ENCODE peak calls at places on chromosomes 5 and 9, in seven cellular contexts. One of them, this sample, is unnamed.

GRCh38 chr9:113933188-113933587 is 57.1 kb downstream of the ZNF618 start:
- DNase-seq in GM12878: no peak
- DNase-seq in K562: no peak
- DNase-seq in SK-N-SH: no peak
- DNase-seq in HCT116: no peak
- DNase-seq in H1: no peak
- DNase-seq in HepG2: no peak
- DNase-seq in this sample: no peak

GRCh38 chr9:136160321-136160938 is 41.8 kb upstream of the TMEM250 start:
- DNase-seq in GM12878: no peak
- DNase-seq in K562: peak; percentile 38
- DNase-seq in SK-N-SH: no peak
- DNase-seq in HCT116: no peak
- DNase-seq in H1: no peak
- DNase-seq in HepG2: no peak
- DNase-seq in this sample: no peak

GRCh38 chr5:17463653-17464052 is 34.4 kb upstream of the TAF11L2 start:
- DNase-seq in GM12878: no peak
- DNase-seq in K562: no peak
- DNase-seq in SK-N-SH: no peak
- DNase-seq in HCT116: no peak
- DNase-seq in H1: no peak
- DNase-seq in HepG2: no peak
- DNase-seq in this sample: no peak

GRCh38 chr5:153885166-153885565 is 153.5 kb downstream of the FAM114A2 start:
- DNase-seq in GM12878: no peak
- DNase-seq in K562: no peak
- DNase-seq in SK-N-SH: no peak
- DNase-seq in HCT116: no peak
- DNase-seq in H1: no peak
- DNase-seq in HepG2: no peak
- DNase-seq in this sample: no peak

GRCh38 chr5:158925314-158925713 is 174.4 kb downstream of the EBF1 start:
- DNase-seq in GM12878: no peak
- DNase-seq in K562: peak; percentile 20
- DNase-seq in SK-N-SH: no peak
- DNase-seq in HCT116: no peak
- DNase-seq in H1: no peak
- DNase-seq in HepG2: no peak
- DNase-seq in this sample: no peak

GRCh38 chr9:137347928-137348327 is 45.9 kb upstream of the NRARP start:
- DNase-seq in GM12878: no peak
- DNase-seq in K562: no peak
- DNase-seq in SK-N-SH: no peak
- DNase-seq in HCT116: no peak
- DNase-seq in H1: no peak
- DNase-seq in HepG2: no peak
- DNase-seq in this sample: no peak

GRCh38 chr5:167804512-167805220 is 486.8 kb upstream of the WWC1 start:
- DNase-seq in GM12878: no peak
- DNase-seq in K562: no peak
- DNase-seq in SK-N-SH: no peak
- DNase-seq in HCT116: no peak
- DNase-seq in H1: no peak
- DNase-seq in HepG2: no peak
- DNase-seq in this sample: no peak

GRCh38 chr5:160260881-160261815 is 31.8 kb downstream of the FABP6 start:
- DNase-seq in GM12878: no peak
- DNase-seq in K562: peak; percentile 93
- DNase-seq in SK-N-SH: no peak
- DNase-seq in HCT116: no peak
- DNase-seq in H1: no peak
- DNase-seq in HepG2: peak; percentile 50
- DNase-seq in this sample: no peak

GRCh38 chr9:131674425-131675421 is 65.2 kb downstream of the RAPGEF1 start:
- DNase-seq in GM12878: no peak
- DNase-seq in K562: no peak
- DNase-seq in SK-N-SH: no peak
- DNase-seq in HCT116: no peak
- DNase-seq in H1: no peak
- DNase-seq in HepG2: no peak
- DNase-seq in this sample: no peak

GRCh38 chr5:147037517-147038205 is 159.1 kb upstream of the PPP2R2B start:
- DNase-seq in GM12878: no peak
- DNase-seq in K562: no peak
- DNase-seq in SK-N-SH: no peak
- DNase-seq in HCT116: peak; percentile 31
- DNase-seq in H1: no peak
- DNase-seq in HepG2: no peak
- DNase-seq in this sample: no peak

GRCh38 chr5:149857499-149857898 is 87.1 kb downstream of the PDE6A start:
- DNase-seq in GM12878: no peak
- DNase-seq in K562: no peak
- DNase-seq in SK-N-SH: peak; percentile 33
- DNase-seq in HCT116: no peak
- DNase-seq in H1: no peak
- DNase-seq in HepG2: no peak
- DNase-seq in this sample: no peak

GRCh38 chr5:172172912-172173591 is 15.0 kb downstream of the STK10 start:
- DNase-seq in GM12878: no peak
- DNase-seq in K562: no peak
- DNase-seq in SK-N-SH: peak; percentile 58
- DNase-seq in HCT116: no peak
- DNase-seq in H1: no peak
- DNase-seq in HepG2: no peak
- DNase-seq in this sample: no peak

GRCh38 chr5:123083298-123083697 is 5.7 kb upstream of the PRDM6 start:
- DNase-seq in GM12878: no peak
- DNase-seq in K562: no peak
- DNase-seq in SK-N-SH: no peak
- DNase-seq in HCT116: no peak
- DNase-seq in H1: no peak
- DNase-seq in HepG2: no peak
- DNase-seq in this sample: no peak

GRCh38 chr5:78286288-78286687 is 8.2 kb downstream of the AP3B1 start:
- DNase-seq in GM12878: no peak
- DNase-seq in K562: no peak
- DNase-seq in SK-N-SH: no peak
- DNase-seq in HCT116: no peak
- DNase-seq in H1: no peak
- DNase-seq in HepG2: no peak
- DNase-seq in this sample: no peak

GRCh38 chr5:133754575-133755169 is 142.3 kb upstream of the FSTL4 start:
- DNase-seq in GM12878: peak; percentile 11
- DNase-seq in K562: peak; percentile 30
- DNase-seq in SK-N-SH: no peak
- DNase-seq in HCT116: peak; percentile 26
- DNase-seq in H1: peak; percentile 9
- DNase-seq in HepG2: peak; percentile 28
- DNase-seq in this sample: peak; percentile 13

GRCh38 chr9:76216161-76216649 is 178.0 kb downstream of the RFK start:
- DNase-seq in GM12878: no peak
- DNase-seq in K562: no peak
- DNase-seq in SK-N-SH: no peak
- DNase-seq in HCT116: peak; percentile 15
- DNase-seq in H1: no peak
- DNase-seq in HepG2: no peak
- DNase-seq in this sample: no peak

GRCh38 chr9:1879501-1879900 is 135.6 kb upstream of the SMARCA2 start:
- DNase-seq in GM12878: peak; percentile 90
- DNase-seq in K562: no peak
- DNase-seq in SK-N-SH: no peak
- DNase-seq in HCT116: no peak
- DNase-seq in H1: no peak
- DNase-seq in HepG2: no peak
- DNase-seq in this sample: no peak

GRCh38 chr5:139182528-139183296 is 15.5 kb downstream of the SIL1 start:
- DNase-seq in GM12878: no peak
- DNase-seq in K562: no peak
- DNase-seq in SK-N-SH: no peak
- DNase-seq in HCT116: no peak
- DNase-seq in H1: no peak
- DNase-seq in HepG2: no peak
- DNase-seq in this sample: no peak

GRCh38 chr5:151886741-151887261 is 37.9 kb downstream of the GLRA1 start:
- DNase-seq in GM12878: no peak
- DNase-seq in K562: no peak
- DNase-seq in SK-N-SH: no peak
- DNase-seq in HCT116: no peak
- DNase-seq in H1: no peak
- DNase-seq in HepG2: no peak
- DNase-seq in this sample: no peak

GRCh38 chr9:95031711-95032461 is 285.6 kb downstream of the FANCC start:
- DNase-seq in GM12878: no peak
- DNase-seq in K562: no peak
- DNase-seq in SK-N-SH: no peak
- DNase-seq in HCT116: no peak
- DNase-seq in H1: no peak
- DNase-seq in HepG2: peak; percentile 98
- DNase-seq in this sample: no peak

GRCh38 chr9:82563841-82564240 is 499.1 kb downstream of the RASEF start:
- DNase-seq in GM12878: no peak
- DNase-seq in K562: no peak
- DNase-seq in SK-N-SH: no peak
- DNase-seq in HCT116: no peak
- DNase-seq in H1: no peak
- DNase-seq in HepG2: no peak
- DNase-seq in this sample: no peak
- TF ChIP-seq POLR2AphosphoS5 in GM12878: no peak
- TF ChIP-seq POLR2AphosphoS5 in K562: no peak
- TF ChIP-seq POLR2AphosphoS5 in SK-N-SH: no peak
- TF ChIP-seq POLR2AphosphoS5 in HCT116: no peak
- TF ChIP-seq POLR2AphosphoS5 in H1: no peak
- TF ChIP-seq POLR2AphosphoS5 in HepG2: no peak
- TF ChIP-seq POLR2AphosphoS5 in this sample: no peak

GRCh38 chr5:179385892-179386291 is 40.6 kb upstream of the ADAMTS2 start:
- DNase-seq in GM12878: no peak
- DNase-seq in K562: no peak
- DNase-seq in SK-N-SH: peak; percentile 3
- DNase-seq in HCT116: no peak
- DNase-seq in H1: no peak
- DNase-seq in HepG2: no peak
- DNase-seq in this sample: no peak

GRCh38 chr5:179382486-179382885 is 37.2 kb upstream of the ADAMTS2 start:
- DNase-seq in GM12878: no peak
- DNase-seq in K562: no peak
- DNase-seq in SK-N-SH: no peak
- DNase-seq in HCT116: no peak
- DNase-seq in H1: no peak
- DNase-seq in HepG2: no peak
- DNase-seq in this sample: no peak

GRCh38 chr5:179381691-179382090 is 36.4 kb upstream of the ADAMTS2 start:
- DNase-seq in GM12878: no peak
- DNase-seq in K562: no peak
- DNase-seq in SK-N-SH: no peak
- DNase-seq in HCT116: no peak
- DNase-seq in H1: no peak
- DNase-seq in HepG2: no peak
- DNase-seq in this sample: no peak

GRCh38 chr5:179393078-179393477 is 47.8 kb upstream of the ADAMTS2 start:
- DNase-seq in GM12878: no peak
- DNase-seq in K562: no peak
- DNase-seq in SK-N-SH: no peak
- DNase-seq in HCT116: peak; percentile 65
- DNase-seq in H1: no peak
- DNase-seq in HepG2: no peak
- DNase-seq in this sample: peak; percentile 22

DNA sequence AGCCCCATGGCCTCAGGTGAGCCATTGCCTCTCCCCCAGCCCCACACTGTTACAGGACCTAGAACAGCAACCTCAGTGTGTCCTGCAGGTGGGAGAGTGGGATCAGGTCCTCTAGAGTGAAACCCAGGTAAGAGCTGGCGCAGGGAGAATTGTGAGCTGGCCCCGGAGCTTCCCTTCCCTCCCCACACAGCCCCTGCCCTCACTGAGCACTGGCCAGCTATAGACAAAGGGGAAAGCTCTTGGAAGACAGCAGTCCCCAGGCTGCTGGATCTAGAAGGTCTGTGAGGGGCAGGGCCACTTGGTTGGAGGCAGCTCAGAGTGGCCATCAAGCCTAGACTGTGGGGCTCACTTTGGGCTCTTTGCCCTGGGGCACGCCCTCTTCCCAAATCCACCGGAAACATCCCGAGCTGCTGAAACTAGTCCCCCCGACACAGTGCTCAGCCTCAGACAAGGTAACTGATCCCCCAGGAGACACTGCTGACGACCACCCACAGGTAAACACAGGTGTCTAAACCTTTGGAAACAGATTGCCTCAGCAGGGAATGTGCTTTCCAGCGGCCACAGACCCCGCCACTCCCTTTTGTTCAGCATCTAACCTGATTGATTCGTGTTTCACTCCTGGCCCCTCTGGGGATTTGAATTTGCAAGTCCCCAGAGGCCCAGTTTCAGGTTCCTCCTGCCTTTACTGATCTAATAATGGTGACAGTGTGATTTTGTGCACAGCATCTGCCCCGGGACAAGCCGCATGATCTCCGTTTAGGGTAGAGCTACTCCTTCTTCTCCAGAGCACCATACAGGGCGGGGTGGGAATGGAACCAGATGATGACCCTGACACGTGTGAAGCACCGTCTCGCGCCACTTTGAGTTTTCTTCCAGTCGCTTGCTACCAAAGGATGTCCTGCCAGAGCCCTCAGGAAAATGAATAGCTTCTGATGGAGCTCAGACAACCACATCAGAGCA is 42.2 kb upstream of the ADAMTS2 start:
- DNase-seq in GM12878: no peak
- DNase-seq in K562: no peak
- DNase-seq in SK-N-SH: no peak
- DNase-seq in HCT116: no peak
- DNase-seq in H1: no peak
- DNase-seq in HepG2: no peak
- DNase-seq in this sample: no peak
- TF ChIP-seq SIN3A in GM12878: no peak
- TF ChIP-seq SIN3A in K562: no peak
- TF ChIP-seq SIN3A in SK-N-SH: no peak
- TF ChIP-seq SIN3A in HCT116: no peak
- TF ChIP-seq SIN3A in H1: no peak
- TF ChIP-seq SIN3A in HepG2: no peak
- TF ChIP-seq SIN3A in this sample: no peak

GRCh38 chr5:54329731-54330709 is 19.6 kb upstream of the ARL15 start:
- DNase-seq in GM12878: no peak
- DNase-seq in K562: no peak
- DNase-seq in SK-N-SH: no peak
- DNase-seq in HCT116: no peak
- DNase-seq in H1: no peak
- DNase-seq in HepG2: no peak
- DNase-seq in this sample: no peak
- TF ChIP-seq POLR2AphosphoS5 in GM12878: no peak
- TF ChIP-seq POLR2AphosphoS5 in K562: no peak
- TF ChIP-seq POLR2AphosphoS5 in SK-N-SH: peak; percentile 75
- TF ChIP-seq POLR2AphosphoS5 in HCT116: no peak
- TF ChIP-seq POLR2AphosphoS5 in H1: no peak
- TF ChIP-seq POLR2AphosphoS5 in HepG2: no peak
- TF ChIP-seq POLR2AphosphoS5 in this sample: no peak

DNA sequence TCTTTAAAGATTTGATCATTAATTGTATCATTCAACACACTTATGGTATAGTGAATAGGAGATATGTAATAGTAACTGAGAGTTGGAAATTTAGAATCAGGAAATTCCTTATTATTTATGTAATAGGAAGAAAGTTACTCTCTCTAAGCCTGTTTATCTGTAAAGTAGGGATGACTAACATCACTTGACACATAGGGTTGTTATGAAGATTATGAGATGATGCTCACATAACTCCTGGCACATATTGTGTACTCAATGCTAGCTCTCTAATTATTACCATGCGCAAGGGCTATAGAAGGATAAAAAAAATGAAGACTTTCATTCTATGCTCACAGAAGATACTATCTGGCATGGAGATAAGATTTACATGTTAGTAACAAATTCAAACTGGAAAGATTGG is 149.9 kb downstream of the ISOC1 start:
- DNase-seq in GM12878: no peak
- DNase-seq in K562: no peak
- DNase-seq in SK-N-SH: no peak
- DNase-seq in HCT116: no peak
- DNase-seq in H1: no peak
- DNase-seq in HepG2: no peak
- DNase-seq in this sample: no peak
- TF ChIP-seq SIN3A in GM12878: no peak
- TF ChIP-seq SIN3A in K562: no peak
- TF ChIP-seq SIN3A in SK-N-SH: no peak
- TF ChIP-seq SIN3A in HCT116: no peak
- TF ChIP-seq SIN3A in H1: no peak
- TF ChIP-seq SIN3A in HepG2: no peak
- TF ChIP-seq SIN3A in this sample: no peak